ENCODE peak calls at places on chromosomes 5 and 9, in seven cellular contexts. One of them, this sample, is unnamed.

GRCh38 chr9:76704601-76705204 is 59.5 kb upstream of the PCA3 start:
- DNase-seq in trophoblast cell: peak
- DNase-seq in IMR-90: peak
- DNase-seq in neuronal stem cell: peak
- DNase-seq in mesendoderm: peak
- DNase-seq in H9: no peak
- DNase-seq in H1: peak
- DNase-seq in this sample: peak

GRCh38 chr9:117643288-117643654 is 60.9 kb upstream of the TLR4 start:
- DNase-seq in trophoblast cell: no peak
- DNase-seq in IMR-90: no peak
- DNase-seq in neuronal stem cell: no peak
- DNase-seq in mesendoderm: no peak
- DNase-seq in H9: no peak
- DNase-seq in H1: no peak
- DNase-seq in this sample: no peak

GRCh38 chr9:95497772-95498171 is 19.0 kb downstream of the PTCH1 start:
- DNase-seq in trophoblast cell: no peak
- DNase-seq in IMR-90: peak
- DNase-seq in neuronal stem cell: no peak
- DNase-seq in mesendoderm: no peak
- DNase-seq in H9: no peak
- DNase-seq in H1: no peak
- DNase-seq in this sample: peak

GRCh38 chr5:135126688-135127603 is 92.9 kb upstream of the PITX1 start:
- DNase-seq in trophoblast cell: peak
- DNase-seq in IMR-90: no peak
- DNase-seq in neuronal stem cell: no peak
- DNase-seq in mesendoderm: no peak
- DNase-seq in H9: no peak
- DNase-seq in H1: no peak
- DNase-seq in this sample: no peak

GRCh38 chr9:35195683-35196082 is 33.9 kb downstream of the UNC13B start:
- DNase-seq in trophoblast cell: no peak
- DNase-seq in IMR-90: peak
- DNase-seq in neuronal stem cell: no peak
- DNase-seq in mesendoderm: no peak
- DNase-seq in H9: no peak
- DNase-seq in H1: no peak
- DNase-seq in this sample: peak

GRCh38 chr5:43042176-43042625 is 2.1 kb upstream of the ANXA2R start:
- DNase-seq in trophoblast cell: peak
- DNase-seq in IMR-90: peak
- DNase-seq in neuronal stem cell: peak
- DNase-seq in mesendoderm: peak
- DNase-seq in H9: peak
- DNase-seq in H1: no peak
- DNase-seq in this sample: peak

GRCh38 chr5:132410451-132411381 is 41.2 kb downstream of the SLC22A5 start:
- DNase-seq in trophoblast cell: peak
- DNase-seq in IMR-90: peak
- DNase-seq in neuronal stem cell: peak
- DNase-seq in mesendoderm: peak
- DNase-seq in H9: peak
- DNase-seq in H1: no peak
- DNase-seq in this sample: peak

GRCh38 chr9:126519660-126520425 is 93.9 kb upstream of the LMX1B start:
- DNase-seq in trophoblast cell: no peak
- DNase-seq in IMR-90: no peak
- DNase-seq in neuronal stem cell: no peak
- DNase-seq in mesendoderm: no peak
- DNase-seq in H9: peak
- DNase-seq in H1: no peak
- DNase-seq in this sample: no peak

GRCh38 chr9:91483189-91483691 is 59.6 kb upstream of the NFIL3 start:
- DNase-seq in trophoblast cell: peak
- DNase-seq in IMR-90: peak
- DNase-seq in neuronal stem cell: no peak
- DNase-seq in mesendoderm: no peak
- DNase-seq in H9: no peak
- DNase-seq in H1: no peak
- DNase-seq in this sample: peak

GRCh38 chr5:72752909-72753308 is 63.6 kb upstream of the TNPO1 start:
- DNase-seq in trophoblast cell: peak
- DNase-seq in IMR-90: no peak
- DNase-seq in neuronal stem cell: no peak
- DNase-seq in mesendoderm: peak
- DNase-seq in H9: no peak
- DNase-seq in H1: no peak
- DNase-seq in this sample: no peak

GRCh38 chr9:69186841-69187611 is 12.9 kb downstream of the TJP2 start:
- DNase-seq in trophoblast cell: peak
- DNase-seq in IMR-90: peak
- DNase-seq in neuronal stem cell: no peak
- DNase-seq in mesendoderm: no peak
- DNase-seq in H9: no peak
- DNase-seq in H1: no peak
- DNase-seq in this sample: peak

GRCh38 chr5:151509231-151509630 is 61.8 kb downstream of the SLC36A1 start:
- DNase-seq in trophoblast cell: no peak
- DNase-seq in IMR-90: no peak
- DNase-seq in neuronal stem cell: no peak
- DNase-seq in mesendoderm: no peak
- DNase-seq in H9: no peak
- DNase-seq in H1: no peak
- DNase-seq in this sample: no peak

GRCh38 chr5:72402381-72402890 is 82.3 kb downstream of the PTCD2 start:
- DNase-seq in trophoblast cell: peak
- DNase-seq in IMR-90: peak
- DNase-seq in neuronal stem cell: no peak
- DNase-seq in mesendoderm: no peak
- DNase-seq in H9: no peak
- DNase-seq in H1: no peak
- DNase-seq in this sample: no peak

GRCh38 chr9:84583866-84584265 is 85.7 kb upstream of the NTRK2 start:
- DNase-seq in trophoblast cell: no peak
- DNase-seq in IMR-90: no peak
- DNase-seq in neuronal stem cell: no peak
- DNase-seq in mesendoderm: no peak
- DNase-seq in H9: no peak
- DNase-seq in H1: no peak
- DNase-seq in this sample: no peak

GRCh38 chr5:93746406-93747056 is 5.1 kb upstream of the POU5F2 start:
- DNase-seq in trophoblast cell: peak
- DNase-seq in IMR-90: peak
- DNase-seq in neuronal stem cell: no peak
- DNase-seq in mesendoderm: peak
- DNase-seq in H9: no peak
- DNase-seq in H1: no peak
- DNase-seq in this sample: peak

GRCh38 chr5:157484768-157485167 is 24.8 kb downstream of the NIPAL4 start:
- DNase-seq in trophoblast cell: peak
- DNase-seq in IMR-90: peak
- DNase-seq in neuronal stem cell: no peak
- DNase-seq in mesendoderm: no peak
- DNase-seq in H9: no peak
- DNase-seq in H1: no peak
- DNase-seq in this sample: no peak

GRCh38 chr9:129362287-129363098 is 184.4 kb upstream of the IER5L start:
- DNase-seq in trophoblast cell: peak
- DNase-seq in IMR-90: no peak
- DNase-seq in neuronal stem cell: no peak
- DNase-seq in mesendoderm: no peak
- DNase-seq in H9: no peak
- DNase-seq in H1: no peak
- DNase-seq in this sample: no peak

GRCh38 chr5:149487672-149488071 is 63.6 kb downstream of the CSNK1A1 start:
- DNase-seq in trophoblast cell: no peak
- DNase-seq in IMR-90: no peak
- DNase-seq in neuronal stem cell: no peak
- DNase-seq in mesendoderm: no peak
- DNase-seq in H9: peak
- DNase-seq in H1: no peak
- DNase-seq in this sample: no peak

GRCh38 chr5:33941090-33941489 is 4.9 kb downstream of the RXFP3 start:
- DNase-seq in trophoblast cell: no peak
- DNase-seq in IMR-90: no peak
- DNase-seq in neuronal stem cell: no peak
- DNase-seq in mesendoderm: no peak
- DNase-seq in H9: no peak
- DNase-seq in H1: no peak
- DNase-seq in this sample: no peak

GRCh38 chr5:89255845-89256463 is 373.0 kb upstream of the MEF2C start:
- DNase-seq in trophoblast cell: no peak
- DNase-seq in IMR-90: peak
- DNase-seq in neuronal stem cell: no peak
- DNase-seq in mesendoderm: peak
- DNase-seq in H9: no peak
- DNase-seq in H1: peak
- DNase-seq in this sample: peak

GRCh38 chr9:89564257-89564878 is 40.4 kb upstream of the GADD45G start:
- DNase-seq in trophoblast cell: peak
- DNase-seq in IMR-90: no peak
- DNase-seq in neuronal stem cell: peak
- DNase-seq in mesendoderm: peak
- DNase-seq in H9: peak
- DNase-seq in H1: peak
- DNase-seq in this sample: no peak

GRCh38 chr5:88708021-88708420 is 175.0 kb downstream of the MEF2C start:
- DNase-seq in trophoblast cell: no peak
- DNase-seq in IMR-90: no peak
- DNase-seq in neuronal stem cell: no peak
- DNase-seq in mesendoderm: no peak
- DNase-seq in H9: no peak
- DNase-seq in H1: no peak
- DNase-seq in this sample: no peak

GRCh38 chr5:79236364-79236969 is 536 bp downstream of the JMY start:
- DNase-seq in trophoblast cell: peak
- DNase-seq in IMR-90: peak
- DNase-seq in neuronal stem cell: peak
- DNase-seq in mesendoderm: peak
- DNase-seq in H9: no peak
- DNase-seq in H1: no peak
- DNase-seq in this sample: peak

GRCh38 chr5:108164574-108164973 is 217.3 kb downstream of the FBXL17 start:
- DNase-seq in trophoblast cell: no peak
- DNase-seq in IMR-90: no peak
- DNase-seq in neuronal stem cell: no peak
- DNase-seq in mesendoderm: no peak
- DNase-seq in H9: no peak
- DNase-seq in H1: no peak
- DNase-seq in this sample: no peak
- H2BK5ac ChIP-seq in trophoblast cell: no peak
- H2BK5ac ChIP-seq in IMR-90: no peak
- H2BK5ac ChIP-seq in neuronal stem cell: no peak
- H2BK5ac ChIP-seq in mesendoderm: no peak
- H2BK5ac ChIP-seq in H9: no peak
- H2BK5ac ChIP-seq in H1: no peak
- H2BK5ac ChIP-seq in this sample: no peak

GRCh38 chr5:139148986-139149385 is 49.2 kb downstream of the SIL1 start:
- DNase-seq in trophoblast cell: no peak
- DNase-seq in IMR-90: no peak
- DNase-seq in neuronal stem cell: no peak
- DNase-seq in mesendoderm: no peak
- DNase-seq in H9: no peak
- DNase-seq in H1: no peak
- DNase-seq in this sample: no peak
- H2BK120ac ChIP-seq in trophoblast cell: no peak
- H2BK120ac ChIP-seq in IMR-90: no peak
- H2BK120ac ChIP-seq in neuronal stem cell: no peak
- H2BK120ac ChIP-seq in mesendoderm: no peak
- H2BK120ac ChIP-seq in H9: no peak
- H2BK120ac ChIP-seq in H1: no peak
- H2BK120ac ChIP-seq in this sample: no peak

DNA sequence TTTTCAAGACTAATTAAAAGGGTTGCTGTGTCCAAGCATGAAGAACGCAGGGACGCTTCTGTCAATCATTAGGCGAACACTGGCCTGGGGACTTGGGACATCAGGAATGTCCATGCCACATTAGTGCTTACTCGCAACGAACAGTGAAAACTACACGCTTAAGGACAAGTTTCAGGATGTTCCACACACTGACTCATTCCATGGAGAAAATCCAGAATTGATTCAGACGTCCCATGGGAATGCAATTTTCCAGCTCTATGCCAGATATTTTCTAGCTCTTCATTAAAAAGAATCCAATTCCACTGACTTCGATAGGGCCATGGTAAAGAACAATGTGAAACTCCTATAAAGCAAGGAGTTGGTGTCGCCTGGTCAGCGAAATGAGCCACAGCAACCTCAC is 98.2 kb downstream of the CAMSAP1 start:
- DNase-seq in trophoblast cell: no peak
- DNase-seq in IMR-90: peak
- DNase-seq in neuronal stem cell: no peak
- DNase-seq in mesendoderm: no peak
- DNase-seq in H9: no peak
- DNase-seq in H1: no peak
- DNase-seq in this sample: peak
- H3K18ac ChIP-seq in trophoblast cell: no peak
- H3K18ac ChIP-seq in IMR-90: no peak
- H3K18ac ChIP-seq in neuronal stem cell: no peak
- H3K18ac ChIP-seq in mesendoderm: no peak
- H3K18ac ChIP-seq in H9: no peak
- H3K18ac ChIP-seq in H1: no peak
- H3K18ac ChIP-seq in this sample: no peak

GRCh38 chr5:16459451-16459850 is 6.1 kb downstream of the ZNF622 start:
- DNase-seq in trophoblast cell: no peak
- DNase-seq in IMR-90: no peak
- DNase-seq in neuronal stem cell: no peak
- DNase-seq in mesendoderm: no peak
- DNase-seq in H9: no peak
- DNase-seq in H1: no peak
- DNase-seq in this sample: no peak

GRCh38 chr5:16457451-16457850 is 8.1 kb downstream of the ZNF622 start:
- DNase-seq in trophoblast cell: peak
- DNase-seq in IMR-90: no peak
- DNase-seq in neuronal stem cell: no peak
- DNase-seq in mesendoderm: peak
- DNase-seq in H9: no peak
- DNase-seq in H1: no peak
- DNase-seq in this sample: no peak

GRCh38 chr5:16456103-16456832 is 9.3 kb downstream of the ZNF622 start:
- DNase-seq in trophoblast cell: peak
- DNase-seq in IMR-90: peak
- DNase-seq in neuronal stem cell: peak
- DNase-seq in mesendoderm: peak
- DNase-seq in H9: no peak
- DNase-seq in H1: no peak
- DNase-seq in this sample: peak

GRCh38 chr5:16455670-16456069 is 9.9 kb downstream of the ZNF622 start:
- DNase-seq in trophoblast cell: peak
- DNase-seq in IMR-90: no peak
- DNase-seq in neuronal stem cell: no peak
- DNase-seq in mesendoderm: no peak
- DNase-seq in H9: no peak
- DNase-seq in H1: no peak
- DNase-seq in this sample: no peak

DNA sequence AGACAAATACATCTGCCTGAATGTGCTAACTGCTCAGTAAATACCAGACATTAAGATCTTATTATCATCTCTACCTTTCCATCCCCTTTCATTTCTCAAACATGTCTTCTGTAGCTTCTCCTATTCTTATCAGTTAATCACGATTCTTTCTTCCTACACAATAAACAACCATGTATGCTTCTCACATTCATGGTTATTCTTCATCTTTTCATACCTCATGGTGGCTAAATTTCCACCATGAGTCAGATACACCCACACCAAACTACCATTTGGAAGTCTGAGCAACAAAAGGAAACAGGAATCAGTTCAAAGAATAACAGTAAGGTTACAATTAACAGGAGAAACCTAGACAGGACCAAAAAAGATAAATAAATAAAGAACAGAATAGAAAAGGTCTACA is 7.7 kb downstream of the ZNF622 start:
- DNase-seq in trophoblast cell: peak
- DNase-seq in IMR-90: peak
- DNase-seq in neuronal stem cell: no peak
- DNase-seq in mesendoderm: no peak
- DNase-seq in H9: no peak
- DNase-seq in H1: no peak
- DNase-seq in this sample: no peak
- H2BK5ac ChIP-seq in trophoblast cell: no peak
- H2BK5ac ChIP-seq in IMR-90: no peak
- H2BK5ac ChIP-seq in neuronal stem cell: no peak
- H2BK5ac ChIP-seq in mesendoderm: no peak
- H2BK5ac ChIP-seq in H9: no peak
- H2BK5ac ChIP-seq in H1: no peak
- H2BK5ac ChIP-seq in this sample: no peak

This sample was measured in mesenchymal stem cell.